ENCODE peak calls at places on chromosomes 2 and 18, in eight cellular contexts. P is coronary artery; U is mammary epithelial cell; M is cardiac fibroblast; K is CD8-positive, alpha-beta memory T cell; C is CD8-positive, alpha-beta T cell; F is upper lobe of left lung; Z is vagina. W is an unnamed sample.

GRCh38 chr2:240060977-240061591 is 7.8 kb upstream of the OR6B3 start:
- DNase-seq in P (no peak), U (peak; percentile 45), M (peak; percentile 65), K (peak; percentile 12), C (peak; percentile 33), F (no peak), Z (no peak), W (no peak)

GRCh38 chr2:200966770-200967169 is 3.3 kb upstream of the ORC2 start:
- DNase-seq in P (no peak), U (peak; percentile 80), M (peak; percentile 95), K (no peak), C (no peak), F (no peak), Z (no peak), W (no peak)

GRCh38 chr2:177265386-177265690 is 811 bp upstream of the NFE2L2 start:
- DNase-seq in P (no peak), U (no peak), M (peak; percentile 60), K (peak; percentile 25), C (no peak), F (no peak), Z (no peak), W (no peak)

GRCh38 chr2:50448556-50448955 is 583.4 kb downstream of the NRXN1 start:
- DNase-seq in P (no peak), U (no peak), M (no peak), K (no peak), C (no peak), F (no peak), Z (no peak), W (no peak)

GRCh38 chr2:131754929-131755720 is 227.4 kb downstream of the CCDC74A start:
- DNase-seq in P (no peak), U (no peak), M (no peak), K (no peak), C (no peak), F (peak; percentile 48), Z (no peak), W (no peak)

GRCh38 chr2:144668493-144669110 is 148.7 kb upstream of the ZEB2 start:
- DNase-seq in P (no peak), U (no peak), M (no peak), K (no peak), C (no peak), F (no peak), Z (no peak), W (no peak)

GRCh38 chr18:76983184-76983583 is 149.4 kb downstream of the MBP start:
- DNase-seq in P (peak; percentile 76), U (peak; percentile 87), M (peak; percentile 79), K (peak; percentile 72), C (peak; percentile 74), F (peak; percentile 91), Z (peak; percentile 94), W (no peak)

GRCh38 chr2:239201531-239201876 is 199.3 kb downstream of the HDAC4 start:
- DNase-seq in P (no peak), U (no peak), M (no peak), K (no peak), C (no peak), F (no peak), Z (no peak), W (no peak)

GRCh38 chr2:86229221-86229620 is 30.0 kb downstream of the MRPL35 start:
- DNase-seq in P (no peak), U (no peak), M (no peak), K (no peak), C (no peak), F (no peak), Z (no peak), W (no peak)

GRCh38 chr2:112136081-112136480 is 2.1 kb upstream of the FBLN7 start:
- DNase-seq in P (no peak), U (no peak), M (no peak), K (no peak), C (no peak), F (no peak), Z (no peak), W (no peak)

GRCh38 chr2:102508863-102509262 is 35.8 kb downstream of the SLC9A4 start:
- DNase-seq in P (no peak), U (no peak), M (peak; percentile 5), K (no peak), C (no peak), F (no peak), Z (no peak), W (no peak)

GRCh38 chr2:8592736-8593135 is 89.1 kb upstream of the ID2 start:
- DNase-seq in P (no peak), U (no peak), M (no peak), K (no peak), C (no peak), F (no peak), Z (no peak), W (no peak)

GRCh38 chr2:181858600-181858999 is 32.9 kb upstream of the ITPRID2 start:
- DNase-seq in P (no peak), U (peak; percentile 49), M (no peak), K (no peak), C (no peak), F (no peak), Z (no peak), W (no peak)

GRCh38 chr18:74520096-74520833 is 14.0 kb upstream of the CNDP1 start:
- DNase-seq in P (no peak), U (no peak), M (no peak), K (no peak), C (no peak), F (no peak), Z (no peak), W (no peak)

GRCh38 chr2:61671561-61672315 is 133.6 kb upstream of the XPO1 start:
- DNase-seq in P (no peak), U (no peak), M (peak; percentile 35), K (no peak), C (no peak), F (no peak), Z (no peak), W (no peak)
- H3K4me3 ChIP-seq in P (peak overlapping the region; percentile 61), U (no peak overlapping the region), M (no peak overlapping the region), K (no peak overlapping the region), C (no peak overlapping the region), F (peak overlapping the region; percentile 19), Z (peak overlapping the region; percentile 31), W (peak overlapping the region; percentile 25)

GRCh38 chr18:57436965-57437333 is 1.8 kb downstream of the ONECUT2 start:
- DNase-seq in P (no peak), U (no peak), M (no peak), K (no peak), C (no peak), F (no peak), Z (no peak), W (no peak)

GRCh38 chr18:57438669-57439616 is 3.8 kb downstream of the ONECUT2 start:
- DNase-seq in P (no peak), U (no peak), M (no peak), K (no peak), C (no peak), F (peak; percentile 26), Z (no peak), W (no peak)

GRCh38 chr18:57437782-57438668 is 2.9 kb downstream of the ONECUT2 start:
- DNase-seq in P (no peak), U (peak; percentile 62), M (peak; percentile 60), K (no peak), C (no peak), F (peak; percentile 76), Z (no peak), W (no peak)

GRCh38 chr18:57436193-57436964 is 1.2 kb downstream of the ONECUT2 start:
- DNase-seq in P (no peak), U (no peak), M (no peak), K (no peak), C (no peak), F (peak; percentile 81), Z (no peak), W (no peak)

DNA sequence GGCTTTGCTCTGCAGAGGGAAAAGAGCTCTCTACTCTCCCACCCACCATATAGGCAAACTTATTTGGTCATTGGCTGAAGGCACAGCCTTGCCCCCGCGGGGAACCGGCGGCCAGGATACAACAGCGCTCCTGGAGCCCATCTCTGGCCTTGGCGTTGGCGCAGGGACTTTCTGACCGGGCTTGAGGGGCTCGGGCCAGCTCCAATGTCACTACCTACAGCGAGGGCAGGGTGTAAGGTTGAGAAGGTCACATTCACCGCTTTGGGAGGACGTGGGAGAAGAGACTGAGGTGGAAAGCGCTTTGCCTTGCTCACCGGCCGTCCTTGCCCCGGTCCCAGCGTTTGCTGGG is 2.2 kb downstream of the ONECUT2 start:
- DNase-seq in P (no peak), U (no peak), M (no peak), K (no peak), C (no peak), F (peak; percentile 33), Z (no peak), W (no peak)
- H3K4me3 ChIP-seq in P (peak overlapping the region; percentile 25), U (peak overlapping the region; percentile 4), M (no peak overlapping the region), K (no peak overlapping the region), C (no peak overlapping the region), F (no peak overlapping the region), Z (no peak overlapping the region), W (no peak overlapping the region)

DNA sequence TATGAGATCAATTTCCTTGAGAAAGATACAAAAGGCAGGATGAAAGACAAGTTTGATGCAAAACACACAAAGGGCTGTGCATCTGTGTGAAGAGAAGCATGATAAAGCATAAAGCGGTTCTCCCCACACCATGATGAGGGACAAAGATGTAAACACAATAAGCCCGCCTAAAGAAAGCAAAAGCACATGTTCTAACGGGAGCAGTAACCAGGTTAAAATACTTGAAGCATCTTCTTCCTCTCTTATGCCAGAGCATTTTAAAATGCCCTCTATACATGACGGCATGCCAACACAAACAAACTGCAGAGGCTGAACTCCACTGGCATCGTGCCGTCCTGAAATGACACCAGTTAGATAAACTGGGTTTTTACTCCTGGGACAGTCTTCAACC is 89.8 kb downstream of the CDH2 start:
- DNase-seq in P (no peak), U (no peak), M (peak; percentile 43), K (no peak), C (no peak), F (no peak), Z (no peak), W (no peak)
- H3K4me3 ChIP-seq in P (peak overlapping the region; percentile 41), U (no peak overlapping the region), M (peak overlapping the region; percentile 12), K (no peak overlapping the region), C (no peak overlapping the region), F (no peak overlapping the region), Z (no peak overlapping the region), W (no peak overlapping the region)

GRCh38 chr18:7957297-7957696 is 390.2 kb downstream of the PTPRM start:
- DNase-seq in P (no peak), U (no peak), M (no peak), K (no peak), C (no peak), F (no peak), Z (no peak), W (no peak)

GRCh38 chr18:7958081-7958896 is 391.2 kb downstream of the PTPRM start:
- DNase-seq in P (no peak), U (no peak), M (peak; percentile 49), K (no peak), C (no peak), F (no peak), Z (no peak), W (no peak)

GRCh38 chr18:7954229-7954628 is 387.1 kb downstream of the PTPRM start:
- DNase-seq in P (no peak), U (no peak), M (peak; percentile 47), K (no peak), C (no peak), F (no peak), Z (no peak), W (no peak)

GRCh38 chr18:7955175-7955574 is 388.1 kb downstream of the PTPRM start:
- DNase-seq in P (no peak), U (no peak), M (no peak), K (no peak), C (no peak), F (no peak), Z (no peak), W (no peak)

DNA sequence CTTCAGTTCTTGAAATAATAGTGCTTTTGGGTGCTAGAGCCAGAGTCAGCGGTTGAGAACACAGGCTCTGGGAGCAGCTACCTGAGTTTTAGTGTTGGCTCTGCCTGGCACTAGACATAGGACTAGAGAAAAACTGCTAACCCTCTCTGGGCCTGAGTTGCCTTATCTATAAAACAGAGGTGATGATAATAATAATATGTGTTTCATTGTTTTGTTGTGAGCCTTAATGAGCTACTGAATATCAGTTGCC is 391.7 kb downstream of the PTPRM start:
- DNase-seq in P (no peak), U (no peak), M (no peak), K (no peak), C (no peak), F (no peak), Z (no peak), W (no peak)
- H3K4me3 ChIP-seq in P (peak overlapping the region; percentile 46), U (no peak overlapping the region), M (no peak overlapping the region), K (no peak overlapping the region), C (no peak overlapping the region), F (no peak overlapping the region), Z (no peak overlapping the region), W (no peak overlapping the region)